ENCODE peak calls at places on chromosomes 3 and 15, in six cellular contexts. K, U, Q, X, J and N are unnamed samples. For H3K27me3, the result is how much of the 10 kb centered on the place peaks cover.

GRCh38 chr3:13507791-13508339 is 27.8 kb downstream of the HDAC11 start:
- DNase-seq in K (no peak), U (no peak), Q (no peak), X (no peak), J (peak), N (no peak)

GRCh38 chr15:66496951-66497501 is 536 bp downstream of the SNAPC5 start:
- DNase-seq in K (no peak), U (no peak), Q (no peak), X (no peak), J (no peak), N (no peak)

GRCh38 chr3:144097144-144097543 is 125.5 kb downstream of the DIPK2A start:
- DNase-seq in K (no peak), U (no peak), Q (no peak), X (no peak), J (no peak), N (no peak)

GRCh38 chr15:74709011-74709410 is 13.2 kb upstream of the EDC3 start:
- DNase-seq in K (no peak), U (no peak), Q (no peak), X (no peak), J (no peak), N (no peak)

GRCh38 chr15:75455982-75456531 is 4.6 kb upstream of the SIN3A start:
- DNase-seq in K (peak), U (no peak), Q (peak), X (no peak), J (peak), N (no peak)

GRCh38 chr3:42117175-42118008 is 26.2 kb downstream of the TRAK1 start:
- DNase-seq in K (no peak), U (no peak), Q (peak), X (peak), J (peak), N (no peak)

GRCh38 chr15:59315914-59316428 is 56.7 kb downstream of the MYO1E start:
- DNase-seq in K (no peak), U (no peak), Q (no peak), X (no peak), J (no peak), N (no peak)

GRCh38 chr15:63942486-63943365 is 103.6 kb downstream of the DAPK2 start:
- DNase-seq in K (no peak), U (peak), Q (no peak), X (no peak), J (no peak), N (no peak)

GRCh38 chr15:88814393-88814792 is 11.2 kb downstream of the ACAN start:
- DNase-seq in K (no peak), U (no peak), Q (no peak), X (no peak), J (no peak), N (no peak)

GRCh38 chr3:23859012-23859743 is 53.4 kb downstream of the UBE2E1 start:
- DNase-seq in K (no peak), U (no peak), Q (no peak), X (no peak), J (peak), N (no peak)

GRCh38 chr15:57298843-57299550 is 77.3 kb upstream of the CGNL1 start:
- DNase-seq in K (no peak), U (peak), Q (no peak), X (no peak), J (no peak), N (no peak)

GRCh38 chr15:49824700-49825099 is 203.9 kb downstream of the DTWD1 start:
- DNase-seq in K (no peak), U (no peak), Q (no peak), X (no peak), J (no peak), N (no peak)

GRCh38 chr3:66317750-66318366 is 97.1 kb downstream of the SLC25A26 start:
- DNase-seq in K (no peak), U (no peak), Q (no peak), X (no peak), J (no peak), N (no peak)

DNA sequence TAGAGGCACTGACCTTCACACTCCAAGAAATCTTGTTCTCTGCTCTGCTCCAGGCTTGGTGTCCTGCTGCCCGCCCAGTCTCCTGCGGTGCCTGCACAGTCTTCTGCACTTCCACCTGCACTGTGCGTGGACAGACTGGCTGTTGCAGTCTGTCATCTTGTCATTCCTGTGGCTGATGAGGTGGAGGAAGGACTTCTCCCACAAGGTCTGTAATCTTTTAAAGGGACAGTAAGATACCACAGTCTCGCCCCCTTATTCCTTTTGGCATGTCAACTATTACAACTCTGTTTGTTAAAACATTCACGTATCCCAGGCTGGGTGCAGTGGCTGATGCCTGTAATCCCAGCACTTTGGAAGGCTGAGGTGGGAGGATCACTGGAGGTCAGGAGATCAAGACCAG is 54.1 kb upstream of the IGF2BP2 start:
- DNase-seq in K (no peak), U (no peak), Q (peak), X (no peak), J (no peak), N (peak)
- H3K27me3 ChIP-seq in K (under half), U (under half), Q (under half), X (under half), J (under half), N (under half)

DNA sequence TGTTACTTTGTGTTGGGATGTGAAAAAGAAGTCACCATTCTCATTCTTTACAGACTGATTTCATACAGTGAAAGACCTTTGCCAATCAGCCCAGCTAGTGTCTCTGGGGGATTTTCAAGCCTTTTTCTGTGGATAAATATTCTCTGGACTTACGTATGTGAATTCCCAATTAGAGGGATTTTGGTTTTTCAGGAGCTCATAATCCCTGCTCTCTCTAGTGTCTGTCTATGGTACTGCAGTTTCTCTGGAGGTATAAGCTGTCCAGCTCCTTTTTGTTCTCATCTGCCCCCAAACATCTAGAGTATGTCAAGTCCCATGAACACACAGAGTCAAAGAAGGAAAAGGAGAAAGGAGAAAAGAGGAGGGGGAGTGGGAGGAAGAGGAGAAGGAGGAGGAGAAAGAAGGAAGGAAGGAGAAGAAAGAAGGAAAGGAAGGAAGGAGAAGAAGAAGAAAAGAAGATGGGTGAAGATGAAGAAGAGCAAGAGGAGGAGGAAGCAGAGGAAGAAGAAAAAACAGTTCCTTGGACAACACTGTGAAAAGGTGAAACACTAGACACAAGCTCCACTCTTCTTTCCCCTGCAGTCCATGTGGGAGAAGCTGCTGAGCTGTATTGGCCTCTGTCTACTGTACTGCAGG is 218.6 kb downstream of the GREM1 start:
- DNase-seq in K (no peak), U (peak), Q (peak), X (no peak), J (peak), N (no peak)
- TF ChIP-seq CTCF in K (peak), U (peak), Q (peak), X (peak), J (peak), N (peak)

GRCh38 chr3:38638354-38638753 is 11.1 kb downstream of the SCN5A start:
- DNase-seq in K (no peak), U (no peak), Q (no peak), X (no peak), J (no peak), N (no peak)
- H3K27me3 ChIP-seq in K (under half), U (under half), Q (under half), X (under half), J (under half), N (under half)

DNA sequence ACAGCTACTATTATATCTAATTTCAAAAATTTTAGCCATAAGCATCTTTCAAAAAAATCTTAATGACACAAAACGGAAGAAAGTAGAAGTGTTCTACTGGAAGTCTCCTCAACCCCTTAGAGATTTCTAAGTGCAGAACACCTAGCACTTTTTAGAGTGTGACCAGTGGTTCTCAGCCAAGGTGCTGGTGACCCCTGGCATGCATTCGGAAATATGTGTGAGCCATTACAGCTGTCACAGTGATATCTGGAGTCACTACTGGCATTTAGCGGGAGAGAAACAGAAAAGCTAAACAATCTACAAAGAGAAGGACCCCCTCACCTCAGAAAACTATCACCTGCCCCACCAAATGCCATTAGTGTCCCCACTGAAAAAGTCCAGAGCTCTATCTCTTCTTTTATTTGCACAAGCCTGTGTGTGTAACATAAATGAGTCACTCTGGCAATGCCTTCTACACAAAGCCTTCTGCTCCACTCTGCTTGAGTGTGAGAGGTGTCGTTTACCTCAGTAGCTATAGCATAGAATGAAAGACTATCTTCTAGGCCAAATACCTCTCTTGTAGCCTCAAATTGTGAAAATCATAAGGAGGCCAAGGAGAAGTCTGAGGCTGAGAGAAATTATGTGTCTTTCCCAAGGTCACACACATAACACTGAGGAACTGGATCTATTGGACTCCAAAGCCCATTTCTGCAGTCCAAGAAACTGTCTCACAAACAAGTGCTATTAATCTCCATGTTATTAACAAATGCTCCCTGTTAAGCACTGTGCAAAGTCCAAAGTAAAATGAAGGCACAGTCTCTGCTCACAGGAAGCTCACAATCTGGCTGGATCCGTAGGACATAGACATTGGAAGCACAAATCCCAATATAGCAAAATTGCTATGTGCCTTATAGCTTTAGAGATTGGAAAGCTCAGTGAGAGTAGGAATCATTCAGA is 28.5 kb upstream of the KCNMB2 start:
- DNase-seq in K (no peak), U (no peak), Q (no peak), X (no peak), J (no peak), N (no peak)
- TF ChIP-seq CTCF in K (no peak), U (no peak), Q (no peak), X (no peak), J (no peak), N (no peak)

GRCh38 chr3:43468141-43468540 is 153.7 kb downstream of the ANO10 start:
- DNase-seq in K (no peak), U (no peak), Q (peak), X (no peak), J (no peak), N (no peak)

DNA sequence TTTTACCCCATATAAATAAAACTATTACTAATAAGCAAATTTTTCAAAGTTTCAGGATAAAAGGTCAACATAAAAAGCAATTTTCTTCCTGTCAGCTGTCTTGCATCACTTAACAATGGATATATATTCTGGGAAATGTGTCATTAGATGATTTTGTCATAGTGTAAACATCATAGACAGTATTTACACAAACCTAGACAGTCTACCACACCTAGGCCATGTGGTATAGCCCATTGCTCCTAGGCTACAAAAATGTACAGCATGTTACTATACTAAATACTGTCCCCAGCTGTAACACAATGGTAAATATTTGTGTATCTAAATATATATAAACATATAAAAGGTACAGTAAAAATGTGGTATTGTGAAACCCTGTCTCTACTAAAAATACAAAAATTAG is 156.7 kb downstream of the ANO10 start:
- DNase-seq in K (no peak), U (no peak), Q (no peak), X (no peak), J (no peak), N (no peak)
- H3K27me3 ChIP-seq in K (under half), U (under half), Q (under half), X (under half), J (under half), N (under half)

GRCh38 chr3:33420966-33421365 is 19.2 kb downstream of the UBP1 start:
- DNase-seq in K (no peak), U (no peak), Q (no peak), X (no peak), J (no peak), N (no peak)

GRCh38 chr3:33426068-33426467 is 14.1 kb downstream of the UBP1 start:
- DNase-seq in K (no peak), U (no peak), Q (no peak), X (no peak), J (no peak), N (no peak)

GRCh38 chr3:33426630-33427341 is 13.4 kb downstream of the UBP1 start:
- DNase-seq in K (no peak), U (no peak), Q (no peak), X (no peak), J (peak), N (no peak)

GRCh38 chr3:33425456-33425855 is 14.7 kb downstream of the UBP1 start:
- DNase-seq in K (no peak), U (no peak), Q (no peak), X (no peak), J (no peak), N (no peak)

GRCh38 chr3:33424606-33425453 is 15.4 kb downstream of the UBP1 start:
- DNase-seq in K (no peak), U (no peak), Q (no peak), X (peak), J (no peak), N (no peak)
- TF ChIP-seq CTCF in K (no peak), U (no peak), Q (no peak), X (no peak), J (no peak), N (no peak)

GRCh38 chr15:65355173-65355982 is 22.4 kb downstream of the IGDCC3 start:
- DNase-seq in K (no peak), U (no peak), Q (no peak), X (no peak), J (no peak), N (no peak)
- H3K27me3 ChIP-seq in K (half or more), U (under half), Q (under half), X (under half), J (under half), N (under half)

DNA sequence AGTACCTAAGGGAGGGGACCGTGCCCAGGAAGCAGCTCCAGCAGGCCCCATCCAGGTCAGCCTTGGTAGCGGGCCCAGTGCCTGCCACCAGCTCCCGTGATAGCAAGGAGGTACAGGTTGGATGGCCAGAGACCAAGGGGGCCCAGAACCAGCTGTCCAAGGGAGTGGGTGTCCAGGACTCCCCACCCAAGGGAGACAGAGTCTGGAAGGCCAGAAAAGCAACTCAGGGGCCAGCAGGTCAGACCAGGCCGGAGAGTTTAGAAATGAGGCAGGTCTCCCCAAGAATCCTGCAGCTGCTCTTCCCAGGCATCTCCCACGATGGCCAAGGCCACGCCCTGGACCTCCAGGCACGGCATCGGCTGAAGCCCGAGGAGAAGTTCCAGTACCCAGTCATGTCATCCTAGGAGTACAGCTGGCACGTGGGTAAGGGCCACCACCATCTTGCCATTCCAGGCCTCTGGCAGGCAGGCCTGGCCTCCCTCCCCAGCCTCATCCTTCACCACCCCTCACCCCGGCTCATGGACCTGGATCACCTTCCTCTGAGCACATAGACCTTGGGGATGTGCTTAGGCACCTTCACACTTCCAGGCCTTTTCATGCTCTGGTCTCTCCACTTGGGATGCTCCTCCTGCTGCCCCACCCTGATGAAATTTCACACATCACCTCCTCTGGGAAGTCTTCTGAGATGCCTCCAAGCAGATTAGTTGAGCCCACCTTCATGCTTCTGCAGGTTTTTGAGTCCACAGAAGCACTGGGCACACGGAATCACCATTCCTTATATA is 30.5 kb downstream of the DNASE1L3 start:
- DNase-seq in K (no peak), U (no peak), Q (no peak), X (no peak), J (no peak), N (no peak)
- TF ChIP-seq CTCF in K (no peak), U (no peak), Q (no peak), X (no peak), J (no peak), N (no peak)

GRCh38 chr15:99385865-99386264 is 134.6 kb downstream of the LRRC28 start:
- DNase-seq in K (peak), U (no peak), Q (peak), X (peak), J (no peak), N (no peak)

GRCh38 chr15:99384992-99385669 is 133.8 kb downstream of the LRRC28 start:
- DNase-seq in K (no peak), U (no peak), Q (no peak), X (no peak), J (no peak), N (no peak)

GRCh38 chr15:99390667-99391066 is 139.4 kb downstream of the LRRC28 start:
- DNase-seq in K (no peak), U (no peak), Q (no peak), X (no peak), J (no peak), N (no peak)

GRCh38 chr15:99387769-99388168 is 136.5 kb downstream of the LRRC28 start:
- DNase-seq in K (no peak), U (no peak), Q (no peak), X (no peak), J (no peak), N (no peak)

GRCh38 chr15:99386429-99386828 is 135.1 kb downstream of the LRRC28 start:
- DNase-seq in K (no peak), U (no peak), Q (no peak), X (no peak), J (no peak), N (no peak)
- H3K27me3 ChIP-seq in K (under half), U (under half), Q (under half), X (under half), J (under half), N (under half)

GRCh38 chr3:186930143-186930638 is at the start of gene ST6GAL1:
- DNase-seq in K (no peak), U (peak), Q (peak), X (peak), J (peak), N (no peak)
- TF ChIP-seq CTCF in K (peak), U (peak), Q (peak), X (peak), J (peak), N (peak)